ENCODE peak calls at places on chromosomes 16 and 17, in ten cellular contexts. One of them, this sample, is unnamed.

GRCh38 chr17:71208111-71208704 is 912.6 kb upstream of the SOX9 start:
- DNase-seq in lower leg skin: peak
- DNase-seq in heart right ventricle: no peak
- DNase-seq in NB4: peak
- DNase-seq in upper lobe of right lung: no peak
- DNase-seq in fibroblast of the aortic adventitia: no peak
- DNase-seq in endothelial cell: no peak
- DNase-seq in esophagus muscularis mucosa: no peak
- DNase-seq in HL-60: no peak
- DNase-seq in left lung: no peak
- DNase-seq in this sample: no peak

GRCh38 chr17:68384941-68385340 is 72.4 kb downstream of the WIPI1 start:
- DNase-seq in lower leg skin: no peak
- DNase-seq in heart right ventricle: no peak
- DNase-seq in NB4: no peak
- DNase-seq in upper lobe of right lung: no peak
- DNase-seq in fibroblast of the aortic adventitia: no peak
- DNase-seq in endothelial cell: no peak
- DNase-seq in esophagus muscularis mucosa: no peak
- DNase-seq in HL-60: no peak
- DNase-seq in left lung: no peak
- DNase-seq in this sample: no peak

GRCh38 chr17:60091908-60092331 is 13.2 kb upstream of the HEATR6 start:
- DNase-seq in lower leg skin: no peak
- DNase-seq in heart right ventricle: no peak
- DNase-seq in NB4: no peak
- DNase-seq in upper lobe of right lung: no peak
- DNase-seq in fibroblast of the aortic adventitia: peak
- DNase-seq in endothelial cell: no peak
- DNase-seq in esophagus muscularis mucosa: no peak
- DNase-seq in HL-60: no peak
- DNase-seq in left lung: no peak
- DNase-seq in this sample: no peak

GRCh38 chr17:28574536-28574935 is 2.2 kb downstream of the ALDOC start:
- DNase-seq in lower leg skin: no peak
- DNase-seq in heart right ventricle: peak
- DNase-seq in NB4: no peak
- DNase-seq in upper lobe of right lung: no peak
- DNase-seq in fibroblast of the aortic adventitia: no peak
- DNase-seq in endothelial cell: no peak
- DNase-seq in esophagus muscularis mucosa: no peak
- DNase-seq in HL-60: no peak
- DNase-seq in left lung: no peak
- DNase-seq in this sample: no peak

GRCh38 chr16:78249056-78249455 is 149.6 kb downstream of the WWOX start:
- DNase-seq in lower leg skin: no peak
- DNase-seq in heart right ventricle: peak
- DNase-seq in NB4: no peak
- DNase-seq in upper lobe of right lung: peak
- DNase-seq in fibroblast of the aortic adventitia: no peak
- DNase-seq in endothelial cell: peak
- DNase-seq in esophagus muscularis mucosa: no peak
- DNase-seq in HL-60: no peak
- DNase-seq in left lung: peak
- DNase-seq in this sample: no peak

GRCh38 chr16:22291860-22292692 is 5.1 kb upstream of the POLR3E start:
- DNase-seq in lower leg skin: no peak
- DNase-seq in heart right ventricle: no peak
- DNase-seq in NB4: no peak
- DNase-seq in upper lobe of right lung: no peak
- DNase-seq in fibroblast of the aortic adventitia: peak
- DNase-seq in endothelial cell: no peak
- DNase-seq in esophagus muscularis mucosa: no peak
- DNase-seq in HL-60: no peak
- DNase-seq in left lung: no peak
- DNase-seq in this sample: no peak

GRCh38 chr17:57903961-57904360 is 51.3 kb downstream of the CUEDC1 start:
- DNase-seq in lower leg skin: no peak
- DNase-seq in heart right ventricle: no peak
- DNase-seq in NB4: no peak
- DNase-seq in upper lobe of right lung: no peak
- DNase-seq in fibroblast of the aortic adventitia: no peak
- DNase-seq in endothelial cell: no peak
- DNase-seq in esophagus muscularis mucosa: no peak
- DNase-seq in HL-60: no peak
- DNase-seq in left lung: no peak
- DNase-seq in this sample: no peak

GRCh38 chr16:85569615-85570212 is 43.4 kb upstream of the GSE1 start:
- DNase-seq in lower leg skin: no peak
- DNase-seq in heart right ventricle: no peak
- DNase-seq in NB4: peak
- DNase-seq in upper lobe of right lung: no peak
- DNase-seq in fibroblast of the aortic adventitia: no peak
- DNase-seq in endothelial cell: no peak
- DNase-seq in esophagus muscularis mucosa: no peak
- DNase-seq in HL-60: peak
- DNase-seq in left lung: peak
- DNase-seq in this sample: no peak

GRCh38 chr16:24409045-24409444 is 130.3 kb upstream of the RBBP6 start:
- DNase-seq in lower leg skin: no peak
- DNase-seq in heart right ventricle: no peak
- DNase-seq in NB4: peak
- DNase-seq in upper lobe of right lung: no peak
- DNase-seq in fibroblast of the aortic adventitia: no peak
- DNase-seq in endothelial cell: no peak
- DNase-seq in esophagus muscularis mucosa: no peak
- DNase-seq in HL-60: peak
- DNase-seq in left lung: no peak
- DNase-seq in this sample: no peak

GRCh38 chr16:24721830-24722238 is 7.6 kb upstream of the TNRC6A start:
- DNase-seq in lower leg skin: no peak
- DNase-seq in heart right ventricle: no peak
- DNase-seq in NB4: peak
- DNase-seq in upper lobe of right lung: no peak
- DNase-seq in fibroblast of the aortic adventitia: no peak
- DNase-seq in endothelial cell: no peak
- DNase-seq in esophagus muscularis mucosa: no peak
- DNase-seq in HL-60: no peak
- DNase-seq in left lung: no peak
- DNase-seq in this sample: no peak

GRCh38 chr17:79630120-79630519 is 19.3 kb upstream of the RBFOX3 start:
- DNase-seq in lower leg skin: no peak
- DNase-seq in heart right ventricle: no peak
- DNase-seq in NB4: no peak
- DNase-seq in upper lobe of right lung: peak
- DNase-seq in fibroblast of the aortic adventitia: no peak
- DNase-seq in endothelial cell: no peak
- DNase-seq in esophagus muscularis mucosa: no peak
- DNase-seq in HL-60: no peak
- DNase-seq in left lung: peak
- DNase-seq in this sample: peak

GRCh38 chr16:84042879-84043485 is 387 bp upstream of the SLC38A8 start:
- DNase-seq in lower leg skin: no peak
- DNase-seq in heart right ventricle: no peak
- DNase-seq in NB4: no peak
- DNase-seq in upper lobe of right lung: no peak
- DNase-seq in fibroblast of the aortic adventitia: no peak
- DNase-seq in endothelial cell: no peak
- DNase-seq in esophagus muscularis mucosa: no peak
- DNase-seq in HL-60: no peak
- DNase-seq in left lung: no peak
- DNase-seq in this sample: no peak

DNA sequence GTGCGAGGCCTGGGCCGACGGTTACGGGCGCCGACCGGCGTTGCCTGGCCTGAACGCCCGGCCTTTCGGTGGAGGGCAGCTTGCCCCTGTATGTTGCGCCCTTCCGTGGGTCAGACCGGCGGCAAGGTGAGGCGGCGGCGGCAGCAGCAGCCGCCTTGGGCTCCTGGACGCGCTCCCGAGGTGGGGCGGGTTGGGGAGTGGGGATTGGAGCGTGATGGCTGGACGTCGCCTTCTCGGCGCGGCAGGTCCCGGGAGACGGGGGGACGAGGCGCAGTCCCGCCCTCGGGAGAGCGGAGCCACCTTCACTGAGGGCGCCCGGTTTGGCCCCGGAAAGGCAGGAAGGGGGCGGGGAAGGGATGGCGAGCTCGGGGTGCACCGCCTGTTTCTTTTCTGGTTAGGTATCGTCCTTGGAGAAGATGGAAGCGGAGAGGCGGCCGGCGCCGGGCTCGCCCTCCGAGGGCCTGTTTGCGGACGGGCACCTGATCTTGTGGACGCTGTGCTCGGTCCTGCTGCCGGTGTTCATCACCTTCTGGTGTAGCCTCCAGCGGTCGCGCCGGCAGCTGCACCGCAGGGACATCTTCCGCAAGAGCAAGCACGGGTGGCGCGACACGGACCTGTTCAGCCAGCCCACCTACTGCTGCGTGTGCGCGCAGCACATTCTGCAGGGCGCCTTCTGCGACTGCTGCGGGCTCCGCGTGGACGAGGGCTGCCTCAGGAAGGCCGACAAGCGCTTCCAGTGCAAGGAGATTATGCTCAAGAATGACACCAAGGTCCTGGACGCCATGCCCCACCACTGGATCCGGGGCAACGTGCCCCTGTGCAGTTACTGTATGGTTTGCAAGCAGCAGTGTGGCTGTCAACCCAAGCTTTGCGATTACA is 668 bp downstream of the DGKE start:
- DNase-seq in lower leg skin: peak
- DNase-seq in heart right ventricle: peak
- DNase-seq in NB4: peak
- DNase-seq in upper lobe of right lung: peak
- DNase-seq in fibroblast of the aortic adventitia: no peak
- DNase-seq in endothelial cell: peak
- DNase-seq in esophagus muscularis mucosa: no peak
- DNase-seq in HL-60: peak
- DNase-seq in left lung: peak
- DNase-seq in this sample: no peak
- TF ChIP-seq CTCF in lower leg skin: no peak
- TF ChIP-seq CTCF in heart right ventricle: no peak
- TF ChIP-seq CTCF in NB4: no peak
- TF ChIP-seq CTCF in upper lobe of right lung: peak
- TF ChIP-seq CTCF in fibroblast of the aortic adventitia: no peak
- TF ChIP-seq CTCF in endothelial cell: no peak
- TF ChIP-seq CTCF in esophagus muscularis mucosa: peak
- TF ChIP-seq CTCF in HL-60: no peak
- TF ChIP-seq CTCF in left lung: no peak
- TF ChIP-seq CTCF in this sample: no peak

GRCh38 chr17:73650147-73650546 is 5.9 kb upstream of the SDK2 start:
- DNase-seq in lower leg skin: no peak
- DNase-seq in heart right ventricle: no peak
- DNase-seq in NB4: peak
- DNase-seq in upper lobe of right lung: no peak
- DNase-seq in fibroblast of the aortic adventitia: no peak
- DNase-seq in endothelial cell: no peak
- DNase-seq in esophagus muscularis mucosa: no peak
- DNase-seq in HL-60: peak
- DNase-seq in left lung: no peak
- DNase-seq in this sample: no peak
- TF ChIP-seq CTCF in lower leg skin: no peak
- TF ChIP-seq CTCF in heart right ventricle: peak
- TF ChIP-seq CTCF in NB4: peak
- TF ChIP-seq CTCF in upper lobe of right lung: peak
- TF ChIP-seq CTCF in fibroblast of the aortic adventitia: no peak
- TF ChIP-seq CTCF in endothelial cell: no peak
- TF ChIP-seq CTCF in esophagus muscularis mucosa: no peak
- TF ChIP-seq CTCF in HL-60: peak
- TF ChIP-seq CTCF in left lung: no peak
- TF ChIP-seq CTCF in this sample: no peak

GRCh38 chr17:8332688-8333087 is 7.0 kb upstream of the ODF4 start:
- DNase-seq in lower leg skin: no peak
- DNase-seq in heart right ventricle: no peak
- DNase-seq in NB4: no peak
- DNase-seq in upper lobe of right lung: no peak
- DNase-seq in fibroblast of the aortic adventitia: no peak
- DNase-seq in endothelial cell: no peak
- DNase-seq in esophagus muscularis mucosa: no peak
- DNase-seq in HL-60: no peak
- DNase-seq in left lung: no peak
- DNase-seq in this sample: no peak
- TF ChIP-seq CTCF in lower leg skin: no peak
- TF ChIP-seq CTCF in heart right ventricle: no peak
- TF ChIP-seq CTCF in NB4: no peak
- TF ChIP-seq CTCF in upper lobe of right lung: no peak
- TF ChIP-seq CTCF in fibroblast of the aortic adventitia: no peak
- TF ChIP-seq CTCF in endothelial cell: no peak
- TF ChIP-seq CTCF in esophagus muscularis mucosa: no peak
- TF ChIP-seq CTCF in HL-60: no peak
- TF ChIP-seq CTCF in left lung: no peak
- TF ChIP-seq CTCF in this sample: no peak

GRCh38 chr17:36760425-36760824 is 159.0 kb downstream of the MRM1 start:
- DNase-seq in lower leg skin: no peak
- DNase-seq in heart right ventricle: no peak
- DNase-seq in NB4: no peak
- DNase-seq in upper lobe of right lung: no peak
- DNase-seq in fibroblast of the aortic adventitia: no peak
- DNase-seq in endothelial cell: no peak
- DNase-seq in esophagus muscularis mucosa: no peak
- DNase-seq in HL-60: no peak
- DNase-seq in left lung: no peak
- DNase-seq in this sample: no peak

GRCh38 chr17:36752096-36752888 is 150.9 kb downstream of the MRM1 start:
- DNase-seq in lower leg skin: no peak
- DNase-seq in heart right ventricle: no peak
- DNase-seq in NB4: no peak
- DNase-seq in upper lobe of right lung: no peak
- DNase-seq in fibroblast of the aortic adventitia: no peak
- DNase-seq in endothelial cell: no peak
- DNase-seq in esophagus muscularis mucosa: no peak
- DNase-seq in HL-60: no peak
- DNase-seq in left lung: no peak
- DNase-seq in this sample: no peak

GRCh38 chr17:36750316-36750885 is 149.0 kb downstream of the MRM1 start:
- DNase-seq in lower leg skin: no peak
- DNase-seq in heart right ventricle: no peak
- DNase-seq in NB4: no peak
- DNase-seq in upper lobe of right lung: no peak
- DNase-seq in fibroblast of the aortic adventitia: no peak
- DNase-seq in endothelial cell: no peak
- DNase-seq in esophagus muscularis mucosa: no peak
- DNase-seq in HL-60: no peak
- DNase-seq in left lung: no peak
- DNase-seq in this sample: no peak

GRCh38 chr17:36756695-36757094 is 155.3 kb downstream of the MRM1 start:
- DNase-seq in lower leg skin: no peak
- DNase-seq in heart right ventricle: no peak
- DNase-seq in NB4: no peak
- DNase-seq in upper lobe of right lung: no peak
- DNase-seq in fibroblast of the aortic adventitia: no peak
- DNase-seq in endothelial cell: no peak
- DNase-seq in esophagus muscularis mucosa: no peak
- DNase-seq in HL-60: no peak
- DNase-seq in left lung: no peak
- DNase-seq in this sample: no peak

DNA sequence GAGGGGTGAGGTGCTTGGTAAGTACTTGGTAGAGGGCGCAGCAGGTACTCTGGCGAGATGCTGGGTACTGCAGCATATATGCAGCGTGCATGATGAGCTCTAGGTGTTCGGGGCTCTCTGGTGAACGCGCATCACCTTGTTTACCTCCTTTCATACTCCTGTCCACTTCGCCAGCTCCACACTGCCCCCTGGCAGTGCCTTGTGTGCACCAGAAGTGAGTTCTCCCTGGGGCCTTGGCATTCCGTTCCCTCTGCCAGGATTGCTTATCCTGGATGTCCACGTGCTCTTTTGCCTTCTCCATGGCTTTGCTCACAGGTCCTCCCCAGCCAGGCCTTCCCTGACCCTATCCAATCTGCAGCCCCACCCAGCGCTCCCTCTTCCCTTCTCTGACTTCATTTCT is 154.2 kb downstream of the MRM1 start:
- DNase-seq in lower leg skin: no peak
- DNase-seq in heart right ventricle: no peak
- DNase-seq in NB4: peak
- DNase-seq in upper lobe of right lung: no peak
- DNase-seq in fibroblast of the aortic adventitia: no peak
- DNase-seq in endothelial cell: peak
- DNase-seq in esophagus muscularis mucosa: no peak
- DNase-seq in HL-60: peak
- DNase-seq in left lung: no peak
- DNase-seq in this sample: no peak
- TF ChIP-seq CTCF in lower leg skin: no peak
- TF ChIP-seq CTCF in heart right ventricle: no peak
- TF ChIP-seq CTCF in NB4: peak
- TF ChIP-seq CTCF in upper lobe of right lung: peak
- TF ChIP-seq CTCF in fibroblast of the aortic adventitia: peak
- TF ChIP-seq CTCF in endothelial cell: no peak
- TF ChIP-seq CTCF in esophagus muscularis mucosa: no peak
- TF ChIP-seq CTCF in HL-60: peak
- TF ChIP-seq CTCF in left lung: no peak
- TF ChIP-seq CTCF in this sample: no peak